ENCODE peak calls at places on chromosomes 16 and 17, in seven cellular contexts. P, M, D, C, A, G and R are unnamed samples.

GRCh38 chr17:33039874-33040273 is 48.2 kb downstream of the SPACA3 start:
- DNase-seq in D (no peak), M (no peak), P (no peak), A (peak; percentile 93), G (peak; percentile 68), C (peak; percentile 24), R (no peak)

GRCh38 chr17:37191219-37191618 is 184.6 kb upstream of the C17orf78 start:
- DNase-seq in P (no peak), M (no peak), D (no peak), A (no peak), C (no peak), G (peak; percentile 22), R (no peak)

GRCh38 chr16:81429045-81429521 is 15.5 kb upstream of the CMIP start:
- DNase-seq in A (peak; percentile 44), C (no peak), G (peak; percentile 60), M (no peak), D (no peak), P (peak; percentile 52), R (no peak)

GRCh38 chr17:59456923-59457615 is 108.3 kb upstream of the DHX40 start:
- DNase-seq in C (no peak), G (no peak), A (no peak), M (no peak), P (no peak), D (no peak), R (no peak)

GRCh38 chr17:4483012-4483840 is 15.5 kb upstream of the SPNS2 start:
- DNase-seq in C (no peak), D (no peak), A (peak; percentile 55), P (peak; percentile 78), M (no peak), G (peak; percentile 25), R (no peak)

GRCh38 chr17:47957591-47958490 is at the start of gene PRR15L:
- DNase-seq in G (no peak), A (peak; percentile 59), M (no peak), D (no peak), C (no peak), P (peak; percentile 86), R (no peak)

GRCh38 chr17:52143536-52143935 is 15.0 kb downstream of the CA10 start:
- DNase-seq in C (no peak), M (no peak), D (no peak), P (no peak), G (no peak), A (no peak), R (no peak)

GRCh38 chr17:45040459-45040858 is 11.0 kb downstream of the DCAKD start:
- DNase-seq in C (no peak), P (no peak), A (no peak), G (no peak), D (no peak), M (no peak), R (no peak)

GRCh38 chr16:67517178-67517492 is 11.5 kb upstream of the RIPOR1 start:
- DNase-seq in D (no peak), M (no peak), P (no peak), C (no peak), A (no peak), G (no peak), R (no peak)

GRCh38 chr17:17722081-17722905 is 41.0 kb downstream of the RAI1 start:
- DNase-seq in A (no peak), P (no peak), G (no peak), C (no peak), D (no peak), M (no peak), R (no peak)

GRCh38 chr16:74561626-74562025 is 45.3 kb downstream of the GLG1 start:
- DNase-seq in M (no peak), G (no peak), P (no peak), D (no peak), C (no peak), A (no peak), R (no peak)

GRCh38 chr16:70573451-70574121 is 50.0 kb downstream of the SF3B3 start:
- DNase-seq in D (no peak), G (peak; percentile 98), A (peak; percentile 59), P (peak; percentile 80), M (peak; percentile 39), C (peak; percentile 79), R (no peak)

GRCh38 chr17:29069526-29070041 is 26.6 kb downstream of the PIPOX start:
- DNase-seq in P (no peak), D (no peak), M (no peak), A (peak; percentile 86), G (no peak), C (no peak), R (no peak)

GRCh38 chr16:2774161-2774891 is 2.8 kb downstream of the ELOB start:
- DNase-seq in A (no peak), D (no peak), C (no peak), M (no peak), G (no peak), P (no peak), R (no peak)

GRCh38 chr16:16143038-16143763 is 80.1 kb downstream of the ABCC6 start:
- DNase-seq in M (no peak), G (no peak), D (no peak), P (peak; percentile 37), A (peak; percentile 39), C (no peak), R (no peak)

GRCh38 chr17:427327-427726 is 74.7 kb upstream of the RPH3AL start:
- DNase-seq in M (no peak), C (no peak), P (no peak), D (no peak), A (no peak), G (no peak), R (no peak)

GRCh38 chr17:75110307-75110937 is 653 bp downstream of the ARMC7 start:
- DNase-seq in G (no peak), C (no peak), M (no peak), P (peak; percentile 82), D (no peak), A (no peak), R (no peak)

GRCh38 chr17:71251936-71252335 is 868.9 kb upstream of the SOX9 start:
- DNase-seq in P (no peak), M (no peak), A (no peak), C (peak; percentile 77), D (no peak), G (no peak), R (no peak)

GRCh38 chr16:61413026-61413425 is 623.2 kb downstream of the CDH8 start:
- DNase-seq in D (peak; percentile 19), M (no peak), P (no peak), C (no peak), A (no peak), G (no peak), R (no peak)

GRCh38 chr16:31870809-31871208 is 2.8 kb upstream of the ZNF267 start:
- DNase-seq in G (no peak), D (no peak), C (no peak), M (no peak), P (no peak), A (no peak), R (no peak)

GRCh38 chr16:7983671-7984070 is 606.6 kb downstream of the TMEM114 start:
- DNase-seq in M (no peak), A (no peak), D (no peak), C (no peak), P (no peak), G (no peak), R (no peak)
- TF ChIP-seq CTCF in M (no peak), A (no peak), D (no peak), C (no peak), P (no peak), G (no peak), R (no peak)

GRCh38 chr16:15041260-15042011 is 14.4 kb downstream of the NTAN1 start:
- DNase-seq in M (peak; percentile 70), P (peak; percentile 93), D (peak; percentile 86), C (peak; percentile 35), A (peak; percentile 55), G (peak; percentile 63), R (no peak)
- TF ChIP-seq CTCF in M (peak; percentile 24), P (no peak), D (no peak), C (peak; percentile 29), A (no peak), G (peak; percentile 4), R (peak; percentile 26)

GRCh38 chr16:79665970-79666369 is 65.4 kb upstream of the MAF start:
- DNase-seq in P (no peak), C (no peak), M (no peak), G (no peak), D (no peak), A (no peak), R (no peak)
- TF ChIP-seq CTCF in P (no peak), C (no peak), M (no peak), G (no peak), D (no peak), A (no peak), R (no peak)

DNA sequence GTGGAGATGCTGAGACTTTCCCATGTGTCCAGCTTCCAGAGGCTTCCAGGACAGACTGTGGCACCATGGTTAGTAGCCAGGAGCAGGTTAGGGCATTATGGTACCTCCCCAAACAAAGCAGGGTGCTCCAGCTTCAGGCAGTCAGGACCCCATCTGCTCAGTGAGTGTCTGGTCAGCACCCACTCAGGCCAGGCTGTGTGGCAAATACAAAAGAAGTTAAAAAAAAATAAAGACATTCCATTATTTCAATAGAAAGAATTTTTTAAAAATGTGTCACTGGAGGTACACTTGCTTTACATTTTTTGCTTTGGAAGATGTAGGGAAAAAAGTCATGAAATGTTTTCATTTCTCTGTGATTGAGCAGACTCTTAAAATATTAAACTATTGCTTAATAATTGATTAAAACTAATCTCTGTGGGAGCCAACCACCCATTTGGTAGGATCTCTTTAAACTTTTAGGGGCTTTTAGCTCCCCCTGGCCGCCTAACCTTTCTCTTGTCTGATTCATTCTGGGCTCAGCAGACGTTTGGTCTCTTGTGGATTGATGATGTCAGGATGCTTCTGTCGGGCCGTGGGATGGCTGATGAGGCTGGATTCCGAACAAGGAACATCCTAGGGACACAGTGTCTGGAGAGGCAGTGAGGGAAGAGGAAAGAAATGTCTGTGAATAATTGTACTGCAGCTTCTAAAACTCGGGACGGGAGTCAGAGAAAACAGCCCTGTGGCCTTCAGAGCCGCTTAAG is 28.4 kb upstream of the NPTX1 start:
- DNase-seq in P (no peak), C (no peak), A (no peak), D (no peak), M (no peak), G (peak; percentile 95), R (no peak)
- TF ChIP-seq CTCF in P (no peak), C (no peak), A (no peak), D (no peak), M (no peak), G (peak; percentile 16), R (peak; percentile 68)